ENCODE peak calls at places on chromosomes 6 and 20, in nine cellular contexts. W is WERI-Rb-1, Z is fibroblast of lung, N is fibroblast of the aortic adventitia, A is GM10248, O is lower leg skin, J is lung, L is cardiac fibroblast, E is Calu3. Q is an unnamed sample.

GRCh38 chr6:72554203-72554564 is 67.7 kb upstream of the KCNQ5 start:
- DNase-seq in J (no peak), E (no peak), A (no peak), Z (no peak), W (no peak), L (peak), O (no peak), N (peak), Q (no peak)

GRCh38 chr6:148425443-148425842 is 82.8 kb downstream of the SASH1 start:
- DNase-seq in W (no peak), J (no peak), L (no peak), A (no peak), E (no peak), O (no peak), Z (no peak), N (no peak), Q (no peak)

GRCh38 chr6:13242178-13242577 is 86.2 kb downstream of the TBC1D7 start:
- DNase-seq in Z (no peak), J (no peak), O (peak), N (no peak), W (no peak), L (no peak), E (no peak), A (no peak), Q (no peak)

GRCh38 chr20:37567331-37567665 is 39.6 kb upstream of the BLCAP start:
- DNase-seq in W (no peak), N (no peak), J (no peak), L (no peak), A (no peak), O (no peak), E (no peak), Z (no peak), Q (peak)

GRCh38 chr6:40315055-40315454 is 272.1 kb downstream of the LRFN2 start:
- DNase-seq in L (no peak), W (no peak), Z (no peak), N (no peak), A (no peak), J (no peak), E (no peak), O (no peak), Q (no peak)

GRCh38 chr6:84553527-84553926 is 210.9 kb downstream of the TBX18 start:
- DNase-seq in J (no peak), A (no peak), E (no peak), N (peak), O (no peak), Z (peak), W (no peak), L (peak), Q (no peak)

GRCh38 chr6:108565893-108566292 is 5.2 kb downstream of the FOXO3 start:
- DNase-seq in J (peak), Z (peak), L (peak), A (no peak), W (no peak), N (peak), E (no peak), O (peak), Q (no peak)

GRCh38 chr20:18585134-18585533 is 2.7 kb upstream of the DTD1 start:
- DNase-seq in N (peak), E (no peak), W (no peak), L (peak), A (no peak), Z (peak), J (no peak), O (no peak), Q (no peak)

GRCh38 chr6:4956625-4957024 is 47.2 kb downstream of the RPP40 start:
- DNase-seq in L (no peak), E (no peak), N (no peak), J (no peak), O (no peak), A (no peak), Z (no peak), W (no peak), Q (no peak)

GRCh38 chr6:5681480-5681879 is 325.2 kb downstream of the NRN1 start:
- DNase-seq in L (no peak), Z (no peak), J (no peak), N (peak), E (no peak), O (no peak), W (no peak), A (peak), Q (no peak)

GRCh38 chr20:1871807-1872455 is 23.3 kb upstream of the SIRPA start:
- DNase-seq in Z (no peak), A (peak), N (no peak), W (no peak), E (no peak), O (no peak), L (no peak), J (no peak), Q (no peak)

GRCh38 chr6:42726485-42727083 is 4.2 kb upstream of the PRPH2 start:
- DNase-seq in A (peak), Z (peak), O (peak), L (peak), N (peak), E (peak), J (peak), W (peak), Q (no peak)

GRCh38 chr6:42722497-42722896 is at the start of gene PRPH2:
- DNase-seq in E (no peak), L (no peak), J (no peak), O (no peak), N (no peak), Z (no peak), A (no peak), W (peak), Q (no peak)

GRCh38 chr6:42726026-42726425 is 3.6 kb upstream of the PRPH2 start:
- DNase-seq in O (no peak), E (no peak), Z (peak), J (no peak), A (peak), N (no peak), L (no peak), W (no peak), Q (no peak)

GRCh38 chr6:42724825-42725224 is 2.4 kb upstream of the PRPH2 start:
- DNase-seq in J (no peak), O (no peak), A (no peak), L (no peak), W (no peak), E (no peak), N (no peak), Z (no peak), Q (no peak)

DNA sequence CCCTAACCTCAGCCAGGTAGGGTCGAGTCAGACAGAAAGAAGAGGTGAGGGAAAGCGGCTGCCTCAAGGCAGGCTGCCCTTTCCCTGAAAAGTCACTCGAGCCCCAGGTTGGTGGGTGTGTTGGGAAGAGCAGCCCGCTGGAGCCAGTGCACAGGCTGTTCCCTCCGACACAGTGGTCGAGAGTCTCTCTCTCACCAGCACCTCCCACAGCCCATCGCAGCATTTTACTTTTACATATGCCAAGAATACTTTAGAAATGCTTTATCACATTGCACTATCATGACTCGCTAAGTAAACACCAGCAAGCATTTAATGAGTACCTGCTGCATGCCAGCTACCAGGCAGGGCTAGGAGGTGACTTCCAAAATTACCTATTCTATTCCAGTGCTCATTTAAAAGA is 1.7 kb downstream of the PRPH2 start:
- DNase-seq in L (no peak), E (no peak), W (no peak), Z (no peak), A (peak), N (peak), O (no peak), J (no peak), Q (no peak)
- TF ChIP-seq CTCF in L (no peak), E (no peak), W (peak), Z (no peak), A (no peak), N (no peak), O (no peak), J (no peak), Q (no peak)

DNA sequence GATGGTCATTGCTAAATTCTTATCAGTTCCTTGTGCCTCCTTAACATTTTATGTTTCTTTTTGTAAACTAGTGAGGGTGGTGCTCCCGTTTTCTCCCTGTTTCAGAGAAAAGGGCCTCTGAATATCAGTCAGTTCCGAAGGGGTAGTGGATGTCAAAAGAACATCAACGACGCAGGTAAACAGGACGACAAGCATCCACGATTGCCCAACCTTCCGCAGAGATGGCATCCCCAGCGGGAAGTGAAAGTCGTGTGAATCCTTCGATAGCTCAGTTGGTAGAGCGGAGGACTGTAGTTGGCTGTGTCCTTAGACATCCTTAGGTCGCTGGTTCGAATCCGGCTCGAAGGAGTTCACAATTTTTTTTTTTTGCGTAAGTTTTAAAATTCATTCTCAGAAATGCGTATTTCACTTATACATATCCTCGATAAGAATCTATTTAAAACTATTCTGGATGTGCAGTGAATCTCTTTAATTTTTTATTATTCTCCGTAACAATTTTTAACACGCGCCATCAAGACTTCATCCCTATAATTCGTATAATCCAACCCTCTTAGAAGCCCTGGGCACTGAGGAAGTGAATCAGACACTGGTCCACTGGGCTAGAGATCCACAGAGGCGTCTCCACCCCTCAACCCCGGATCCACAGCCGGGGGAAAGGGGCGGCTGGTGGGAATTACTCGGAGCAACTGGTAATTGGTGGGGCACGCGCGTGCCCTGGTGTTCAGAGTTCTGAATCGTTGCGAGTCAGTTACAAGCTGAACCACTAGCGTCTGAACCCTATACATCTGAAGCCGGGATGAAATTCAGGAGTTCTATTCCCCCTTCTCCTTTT is 27.9 kb upstream of the ABT1 start:
- DNase-seq in E (peak), A (peak), L (peak), O (peak), N (peak), Z (peak), W (peak), J (peak), Q (peak)
- TF ChIP-seq CTCF in E (no peak), A (peak), L (peak), O (no peak), N (peak), Z (no peak), W (peak), J (no peak), Q (peak)

GRCh38 chr6:3063733-3064700 is 4.3 kb upstream of the RIPK1 start:
- DNase-seq in W (peak), J (peak), Z (peak), N (peak), O (peak), L (peak), E (peak), A (peak), Q (peak)
- TF ChIP-seq CTCF in W (peak), J (no peak), Z (no peak), N (peak), O (no peak), L (no peak), E (no peak), A (no peak), Q (peak)

GRCh38 chr6:169473663-169474062 is 220.0 kb upstream of the THBS2 start:
- DNase-seq in L (no peak), J (no peak), W (no peak), O (no peak), N (no peak), A (no peak), Z (no peak), E (no peak), Q (no peak)
- TF ChIP-seq CTCF in L (no peak), J (no peak), W (no peak), O (no peak), N (no peak), A (no peak), Z (no peak), E (no peak), Q (no peak)

DNA sequence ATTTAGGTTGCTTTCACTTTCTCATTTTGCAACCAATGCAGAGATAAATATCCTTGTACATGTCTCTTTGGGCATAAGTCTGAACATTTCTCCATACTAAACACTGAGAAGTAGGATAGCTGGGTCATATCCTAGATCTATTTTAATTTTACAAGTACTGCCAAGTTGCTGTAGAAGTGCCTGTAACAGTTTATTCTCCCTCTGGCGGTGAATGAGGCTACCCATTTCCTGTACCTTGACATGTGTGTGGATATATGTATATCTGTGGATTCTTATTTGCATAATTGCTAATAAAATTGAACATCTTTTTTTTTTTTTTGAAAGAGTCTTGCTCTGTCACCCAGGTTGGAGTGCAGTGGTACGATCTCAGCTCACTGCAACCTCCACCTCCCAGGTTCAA is 48.0 kb upstream of the PNRC1 start:
- DNase-seq in Z (peak), E (no peak), A (no peak), J (no peak), O (no peak), N (peak), W (no peak), L (peak), Q (no peak)
- TF ChIP-seq CTCF in Z (no peak), E (no peak), A (no peak), J (no peak), O (no peak), N (peak), W (no peak), L (peak), Q (no peak)

GRCh38 chr6:53437557-53438202 is 88.9 kb upstream of the ELOVL5 start:
- DNase-seq in E (peak), W (peak), L (peak), J (peak), N (peak), O (no peak), Z (peak), A (peak), Q (no peak)
- TF ChIP-seq CTCF in E (peak), W (peak), L (peak), J (peak), N (peak), O (no peak), Z (peak), A (peak), Q (peak)

GRCh38 chr6:8066108-8066507 is 1.9 kb upstream of the BLOC1S5 start:
- DNase-seq in A (no peak), N (no peak), J (no peak), E (no peak), W (no peak), Z (no peak), L (no peak), O (no peak), Q (no peak)
- TF ChIP-seq CTCF in A (no peak), N (no peak), J (no peak), E (no peak), W (peak), Z (no peak), L (peak), O (no peak), Q (no peak)

GRCh38 chr6:71043902-71044301 is 87.0 kb upstream of the B3GAT2 start:
- DNase-seq in W (no peak), E (no peak), Z (no peak), A (no peak), N (no peak), J (no peak), L (peak), O (no peak), Q (no peak)
- TF ChIP-seq CTCF in W (peak), E (no peak), Z (no peak), A (no peak), N (no peak), J (no peak), L (peak), O (no peak), Q (no peak)

Q was measured in osteocyte.